ENCODE peak calls at places on chromosomes 4 and X, in ten cellular contexts. V is fibroblast of lung, J is neural progenitor cell, G is epithelial cell of esophagus, R is NB4, K is fibroblast of mammary gland, Y is fibroblast of pulmonary artery, S is lower leg skin, C is choroid plexus epithelial cell, W is upper lobe of right lung. I is an unnamed sample.

GRCh38 chrX:136115909-136116297 is 31.4 kb upstream of the FHL1 start:
- DNase-seq in V (no peak), J (no peak), G (no peak), R (no peak), K (no peak), Y (no peak), S (no peak), C (no peak), W (no peak), I (no peak)

GRCh38 chr4:82780398-82781231 is 18.0 kb downstream of the SCD5 start:
- DNase-seq in V (peak), J (no peak), G (peak), R (no peak), K (peak), Y (peak), S (peak), C (peak), W (peak), I (peak)

GRCh38 chrX:136728393-136728792 is 52.3 kb downstream of the ARHGEF6 start:
- DNase-seq in V (no peak), J (no peak), G (no peak), R (no peak), K (no peak), Y (no peak), S (no peak), C (no peak), W (no peak), I (no peak)

GRCh38 chrX:31993635-31994034 is 921.8 kb upstream of the FTHL17 start:
- DNase-seq in V (no peak), J (no peak), G (no peak), R (no peak), K (no peak), Y (no peak), S (no peak), C (no peak), W (no peak), I (no peak)

GRCh38 chr4:150248181-150248580 is 169.9 kb downstream of the DCLK2 start:
- DNase-seq in V (peak), J (no peak), G (peak), R (no peak), K (no peak), Y (no peak), S (no peak), C (peak), W (no peak), I (no peak)

GRCh38 chr4:140250989-140251552 is 97.1 kb upstream of the MAML3 start:
- DNase-seq in V (no peak), J (no peak), G (peak), R (peak), K (no peak), Y (no peak), S (no peak), C (no peak), W (no peak), I (no peak)

GRCh38 chrX:78024349-78025108 is 55.1 kb upstream of the PGAM4 start:
- DNase-seq in V (peak), J (peak), G (peak), R (peak), K (peak), Y (peak), S (no peak), C (peak), W (peak), I (peak)

GRCh38 chrX:108070891-108071290 is 20.5 kb downstream of the PSMD10 start:
- DNase-seq in V (peak), J (no peak), G (peak), R (no peak), K (peak), Y (peak), S (no peak), C (peak), W (no peak), I (no peak)

GRCh38 chrX:20620301-20620700 is 353.6 kb upstream of the RPS6KA3 start:
- DNase-seq in V (peak), J (no peak), G (peak), R (no peak), K (peak), Y (peak), S (no peak), C (no peak), W (no peak), I (no peak)

GRCh38 chrX:46782034-46782433 is 23.1 kb upstream of the SLC9A7 start:
- DNase-seq in V (no peak), J (no peak), G (no peak), R (no peak), K (no peak), Y (no peak), S (peak), C (no peak), W (no peak), I (no peak)

GRCh38 chr4:102710986-102711385 is 49.8 kb downstream of the MANBA start:
- DNase-seq in V (no peak), J (no peak), G (no peak), R (no peak), K (no peak), Y (no peak), S (no peak), C (no peak), W (no peak), I (no peak)

GRCh38 chrX:153336128-153336894 is 2.4 kb downstream of the ZNF275 start:
- DNase-seq in V (no peak), J (no peak), G (peak), R (no peak), K (no peak), Y (no peak), S (peak), C (no peak), W (no peak), I (peak)

GRCh38 chr4:122117743-122118142 is 34.4 kb upstream of the BLTP1 start:
- DNase-seq in V (peak), J (no peak), G (peak), R (peak), K (peak), Y (peak), S (no peak), C (no peak), W (no peak), I (no peak)

GRCh38 chrX:50202539-50202938 is 1.7 kb upstream of the AKAP4 start:
- DNase-seq in V (no peak), J (no peak), G (peak), R (no peak), K (peak), Y (peak), S (no peak), C (peak), W (no peak), I (no peak)

GRCh38 chr4:151833174-151833573 is 72.4 kb upstream of the GATB start:
- DNase-seq in V (no peak), J (no peak), G (no peak), R (no peak), K (no peak), Y (no peak), S (no peak), C (no peak), W (no peak), I (no peak)

GRCh38 chr4:17544831-17545234 is 29.9 kb downstream of the CLRN2 start:
- DNase-seq in V (no peak), J (no peak), G (no peak), R (no peak), K (no peak), Y (peak), S (no peak), C (peak), W (no peak), I (no peak)

GRCh38 chrX:30948626-30949025 is 59.6 kb upstream of the TAB3 start:
- DNase-seq in V (no peak), J (no peak), G (no peak), R (no peak), K (no peak), Y (no peak), S (no peak), C (no peak), W (no peak), I (peak)

GRCh38 chr4:165680821-165681220 is 192.2 kb upstream of the TLL1 start:
- DNase-seq in V (peak), J (no peak), G (peak), R (no peak), K (no peak), Y (peak), S (no peak), C (no peak), W (no peak), I (no peak)

GRCh38 chr4:174604198-174604597 is 81.9 kb upstream of the HPGD start:
- DNase-seq in V (peak), J (no peak), G (peak), R (peak), K (peak), Y (peak), S (no peak), C (peak), W (no peak), I (no peak)

GRCh38 chrX:134604701-134605271 is 53.5 kb downstream of the PLAC1 start:
- DNase-seq in V (peak), J (no peak), G (peak), R (no peak), K (peak), Y (peak), S (no peak), C (peak), W (peak), I (no peak)

GRCh38 chrX:150205011-150205410 is 158.1 kb upstream of the MAMLD1 start:
- DNase-seq in V (no peak), J (no peak), G (no peak), R (no peak), K (peak), Y (peak), S (peak), C (peak), W (no peak), I (no peak)

GRCh38 chrX:141732031-141732430 is 33.5 kb upstream of the SPANXD start:
- DNase-seq in V (no peak), J (no peak), G (peak), R (no peak), K (peak), Y (peak), S (no peak), C (peak), W (no peak), I (no peak)

GRCh38 chr4:24772061-24772705 is 23.2 kb upstream of the SOD3 start:
- DNase-seq in V (no peak), J (no peak), G (no peak), R (no peak), K (no peak), Y (no peak), S (no peak), C (no peak), W (no peak), I (no peak)

GRCh38 chrX:68822641-68823410 is 6.0 kb upstream of the EFNB1 start:
- DNase-seq in V (peak), J (peak), G (peak), R (peak), K (peak), Y (peak), S (peak), C (peak), W (no peak), I (peak)

GRCh38 chr4:90127223-90127705 is at the start of gene CCSER1:
- DNase-seq in V (peak), J (peak), G (peak), R (no peak), K (peak), Y (peak), S (peak), C (peak), W (peak), I (peak)
- H3K4me3 ChIP-seq in V (peak), J (peak), G (peak), R (no peak), K (peak), Y (peak), S (peak), C (peak), W (peak), I (peak)

GRCh38 chr4:142719854-142720541 is 126.1 kb downstream of the INPP4B start:
- DNase-seq in V (peak), J (peak), G (peak), R (peak), K (peak), Y (peak), S (no peak), C (peak), W (no peak), I (peak)
- TF ChIP-seq CTCF in V (peak), J (peak), G (peak), R (no peak), K (peak), Y (peak), S (no peak), C (peak), W (peak), I (peak)

DNA sequence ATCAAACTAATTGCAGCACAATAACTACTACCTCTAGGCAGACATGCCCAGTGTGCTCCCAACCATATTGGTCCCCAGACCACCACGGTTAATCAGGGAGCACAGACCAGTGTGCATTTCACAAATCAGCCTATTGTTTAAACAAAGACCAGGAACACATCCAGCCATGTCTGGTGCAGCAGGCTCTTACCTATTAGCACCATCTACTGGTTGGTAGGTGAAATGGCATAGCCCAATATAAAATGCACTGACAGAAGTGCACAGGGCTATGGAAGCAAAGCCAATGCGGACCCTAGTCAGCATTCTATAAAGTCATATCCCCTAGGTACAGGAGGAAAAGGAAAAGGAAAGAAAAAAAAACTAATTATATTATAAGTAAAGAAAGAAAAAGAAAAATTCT is 15.5 kb upstream of the CYLC1 start:
- DNase-seq in V (peak), J (peak), G (peak), R (peak), K (peak), Y (peak), S (no peak), C (peak), W (no peak), I (peak)
- H3K4me3 ChIP-seq in V (no peak), J (no peak), G (no peak), R (no peak), K (no peak), Y (no peak), S (no peak), C (no peak), W (no peak), I (no peak)

DNA sequence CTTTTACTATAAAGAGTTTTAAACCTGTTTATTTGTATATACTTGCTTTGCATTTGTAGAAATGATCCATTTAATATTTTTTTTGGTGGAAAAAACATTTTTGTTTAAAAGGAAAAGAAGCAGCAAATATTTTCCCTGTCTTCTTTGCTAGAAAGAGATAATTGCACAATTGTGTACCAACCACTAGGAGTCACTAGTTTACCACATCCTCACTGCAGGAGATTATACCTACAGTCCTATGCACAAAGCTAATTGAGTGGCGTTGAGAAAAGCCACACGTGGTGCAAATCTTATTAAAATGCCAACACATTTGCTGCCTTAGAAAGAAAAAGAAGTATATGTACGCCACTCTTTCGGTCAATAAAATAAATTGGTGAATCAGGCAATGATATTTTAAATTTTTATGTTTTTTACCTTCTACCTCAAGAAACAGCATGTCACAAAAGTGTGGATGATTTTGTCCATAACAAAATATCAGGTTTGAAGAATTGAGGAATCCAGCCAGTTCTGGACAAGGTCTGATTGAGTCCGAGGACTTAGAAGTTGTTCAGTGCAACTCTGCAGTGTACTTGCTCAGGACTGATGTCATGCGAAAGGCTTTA is 102.9 kb downstream of the GRXCR1 start:
- DNase-seq in V (peak), J (peak), G (peak), R (peak), K (peak), Y (peak), S (no peak), C (peak), W (no peak), I (peak)
- TF ChIP-seq CTCF in V (peak), J (peak), G (peak), R (peak), K (peak), Y (peak), S (no peak), C (peak), W (peak), I (peak)